ENCODE peak calls at places on chromosome 15, in ten cellular contexts. M is right atrium auricular region, T is fibroblast of mammary gland, A is epithelial cell of esophagus, F is esophagus squamous epithelium, G is pancreas, Q is cardiac muscle cell, C is WERI-Rb-1, W is ovary, Y is thoracic aorta. K is an unnamed sample.

GRCh38 chr15:75929799-75930565 is 26.3 kb downstream of the FBXO22 start:
- DNase-seq in M (no peak), T (no peak), A (peak; percentile 39), F (no peak), G (no peak), Q (no peak), C (no peak), W (no peak), Y (no peak), K (no peak)

GRCh38 chr15:37921527-37922385 is 12.7 kb upstream of the TMCO5A start:
- DNase-seq in M (no peak), T (peak; percentile 27), A (peak; percentile 67), F (no peak), G (no peak), Q (no peak), C (no peak), W (no peak), Y (no peak), K (no peak)

GRCh38 chr15:61275901-61276300 is 46.8 kb upstream of the RORA start:
- DNase-seq in M (no peak), T (no peak), A (no peak), F (no peak), G (no peak), Q (no peak), C (peak; percentile 64), W (no peak), Y (no peak), K (no peak)

GRCh38 chr15:78061963-78062427 is 15.5 kb downstream of the TBC1D2B start:
- DNase-seq in M (no peak), T (peak; percentile 62), A (peak; percentile 24), F (no peak), G (no peak), Q (peak; percentile 55), C (peak; percentile 42), W (no peak), Y (no peak), K (no peak)

GRCh38 chr15:33132722-33133345 is 61.7 kb downstream of the FMN1 start:
- DNase-seq in M (no peak), T (peak; percentile 74), A (peak; percentile 95), F (no peak), G (peak; percentile 20), Q (peak; percentile 75), C (peak; percentile 47), W (no peak), Y (no peak), K (no peak)

GRCh38 chr15:78987891-78988360 is 43.1 kb upstream of the CTSH start:
- DNase-seq in M (no peak), T (peak; percentile 18), A (no peak), F (no peak), G (no peak), Q (no peak), C (no peak), W (no peak), Y (no peak), K (no peak)

GRCh38 chr15:59686389-59686788 is 2.7 kb downstream of the BNIP2 start:
- DNase-seq in M (no peak), T (no peak), A (no peak), F (no peak), G (no peak), Q (no peak), C (no peak), W (no peak), Y (no peak), K (peak; percentile 52)

GRCh38 chr15:34717729-34718128 is 37.1 kb downstream of the GJD2 start:
- DNase-seq in M (no peak), T (no peak), A (no peak), F (no peak), G (no peak), Q (no peak), C (no peak), W (no peak), Y (no peak), K (no peak)

GRCh38 chr15:57340673-57341259 is 35.5 kb upstream of the CGNL1 start:
- DNase-seq in M (no peak), T (peak; percentile 67), A (peak; percentile 68), F (no peak), G (peak; percentile 58), Q (peak; percentile 76), C (peak; percentile 63), W (peak; percentile 60), Y (no peak), K (peak; percentile 19)

GRCh38 chr15:77538793-77539487 is 93.8 kb downstream of the LINGO1 start:
- DNase-seq in M (no peak), T (no peak), A (no peak), F (no peak), G (peak; percentile 88), Q (no peak), C (no peak), W (no peak), Y (no peak), K (no peak)

GRCh38 chr15:62306851-62307504 is 141.9 kb upstream of the C2CD4B start:
- DNase-seq in M (peak; percentile 63), T (peak; percentile 83), A (peak; percentile 71), F (no peak), G (peak; percentile 74), Q (peak; percentile 88), C (peak; percentile 80), W (peak; percentile 32), Y (no peak), K (peak; percentile 27)

GRCh38 chr15:100468265-100468664 is 60.5 kb downstream of the CERS3 start:
- DNase-seq in M (no peak), T (peak; percentile 44), A (no peak), F (no peak), G (peak; percentile 28), Q (peak; percentile 68), C (no peak), W (no peak), Y (no peak), K (no peak)

GRCh38 chr15:60799885-60800728 is 321.2 kb upstream of the ICE2 start:
- DNase-seq in M (no peak), T (peak; percentile 79), A (no peak), F (no peak), G (no peak), Q (no peak), C (no peak), W (no peak), Y (no peak), K (no peak)

GRCh38 chr15:62886431-62887071 is 156.0 kb upstream of the TPM1 start:
- DNase-seq in M (no peak), T (peak; percentile 62), A (no peak), F (no peak), G (no peak), Q (peak; percentile 46), C (no peak), W (peak; percentile 53), Y (no peak), K (no peak)

GRCh38 chr15:35705885-35706590 is 160.1 kb upstream of the DPH6 start:
- DNase-seq in M (no peak), T (peak; percentile 19), A (peak; percentile 33), F (no peak), G (no peak), Q (no peak), C (no peak), W (no peak), Y (no peak), K (no peak)

GRCh38 chr15:80804970-80805495 is 25.9 kb downstream of the CEMIP start:
- DNase-seq in M (no peak), T (no peak), A (peak; percentile 87), F (no peak), G (no peak), Q (no peak), C (no peak), W (no peak), Y (no peak), K (no peak)

GRCh38 chr15:101504866-101505609 is 15.5 kb upstream of the PCSK6 start:
- DNase-seq in M (peak; percentile 28), T (no peak), A (no peak), F (no peak), G (no peak), Q (no peak), C (no peak), W (no peak), Y (no peak), K (no peak)

GRCh38 chr15:85639752-85640381 is 154.9 kb downstream of the KLHL25 start:
- DNase-seq in M (no peak), T (peak; percentile 90), A (peak; percentile 63), F (no peak), G (no peak), Q (peak; percentile 50), C (no peak), W (no peak), Y (no peak), K (no peak)

GRCh38 chr15:23869391-23869790 is 182.3 kb upstream of the NDN start:
- DNase-seq in M (no peak), T (no peak), A (peak; percentile 25), F (no peak), G (peak; percentile 43), Q (peak; percentile 16), C (peak; percentile 89), W (peak; percentile 54), Y (no peak), K (no peak)
- TF ChIP-seq CTCF in M (no peak), T (no peak), A (no peak), F (no peak), G (no peak), Q (no peak), C (no peak), W (no peak), Y (no peak), K (no peak)

GRCh38 chr15:86664581-86664980 is 584.9 kb downstream of the AGBL1 start:
- DNase-seq in M (no peak), T (no peak), A (no peak), F (no peak), G (no peak), Q (no peak), C (no peak), W (no peak), Y (no peak), K (no peak)
- H3K4me3 ChIP-seq in M (no peak overlapping the region), T (no peak overlapping the region), A (no peak overlapping the region), F (no peak overlapping the region), G (no peak overlapping the region), Q (no peak overlapping the region), C (no peak overlapping the region), W (no peak overlapping the region), Y (no peak overlapping the region), K (no peak overlapping the region)

GRCh38 chr15:66841953-66842681 is 140.1 kb downstream of the SMAD6 start:
- DNase-seq in M (peak; percentile 94), T (peak; percentile 85), A (peak; percentile 94), F (peak; percentile 25), G (peak; percentile 83), Q (peak; percentile 93), C (peak; percentile 30), W (peak; percentile 91), Y (peak; percentile 77), K (no peak)
- TF ChIP-seq CTCF in M (no peak), T (no peak), A (no peak), F (no peak), G (no peak), Q (no peak), C (no peak), W (no peak), Y (no peak), K (no peak)

GRCh38 chr15:83243634-83244033 is 36.0 kb upstream of the HDGFL3 start:
- DNase-seq in M (no peak), T (no peak), A (no peak), F (no peak), G (no peak), Q (no peak), C (no peak), W (no peak), Y (no peak), K (no peak)

GRCh38 chr15:83250766-83251165 is 33.7 kb downstream of the BNC1 start:
- DNase-seq in M (no peak), T (peak; percentile 28), A (peak; percentile 68), F (no peak), G (no peak), Q (peak; percentile 20), C (no peak), W (no peak), Y (no peak), K (no peak)

GRCh38 chr15:83248944-83249343 is 35.5 kb downstream of the BNC1 start:
- DNase-seq in M (no peak), T (no peak), A (no peak), F (no peak), G (no peak), Q (no peak), C (no peak), W (no peak), Y (no peak), K (no peak)

GRCh38 chr15:83248151-83248851 is 36.2 kb downstream of the BNC1 start:
- DNase-seq in M (no peak), T (peak; percentile 73), A (peak; percentile 70), F (no peak), G (peak; percentile 36), Q (peak; percentile 82), C (peak; percentile 28), W (no peak), Y (no peak), K (peak; percentile 29)
- H3K4me3 ChIP-seq in M (no peak overlapping the region), T (no peak overlapping the region), A (no peak overlapping the region), F (no peak overlapping the region), G (no peak overlapping the region), Q (no peak overlapping the region), C (peak overlapping the region; percentile 17), W (no peak overlapping the region), Y (peak overlapping the region; percentile 40), K (no peak overlapping the region)

K was measured in GM12864.